ENCODE peak calls at places on chromosomes 11 and 22, in four cellular contexts. B is kidney epithelial cell, P is posterior cingulate gyrus, X is mucosa of gallbladder. E is an unnamed sample.

GRCh38 chr22:27252282-27253049 is 549.1 kb downstream of the MN1 start:
- DNase-seq in B (peak), P (no peak), X (no peak), E (no peak)

GRCh38 chr11:70078095-70078795 is at the start of gene ANO1:
- DNase-seq in B (no peak), P (no peak), X (no peak), E (no peak)

GRCh38 chr22:39083212-39084165 is 6.4 kb downstream of the APOBEC3G start:
- DNase-seq in B (no peak), P (no peak), X (no peak), E (no peak)

GRCh38 chr11:118522571-118523072 is 4.7 kb upstream of the TTC36 start:
- DNase-seq in B (no peak), P (no peak), X (no peak), E (no peak)

GRCh38 chr22:36387664-36387913 is 178 bp downstream of the MYH9 start:
- DNase-seq in B (no peak), P (no peak), X (no peak), E (no peak)

GRCh38 chr11:12079726-12080556 is 30.4 kb upstream of the MICAL2 start:
- DNase-seq in B (peak), P (no peak), X (no peak), E (no peak)

GRCh38 chr11:12156301-12157140 is 46.1 kb downstream of the MICAL2 start:
- DNase-seq in B (no peak), P (no peak), X (no peak), E (no peak)

GRCh38 chr11:133955945-133956421 is 785 bp downstream of the IGSF9B start:
- DNase-seq in B (no peak), P (no peak), X (no peak), E (no peak)

GRCh38 chr11:9772218-9772617 is 108.3 kb downstream of the SWAP70 start:
- DNase-seq in B (no peak), P (no peak), X (no peak), E (no peak)

GRCh38 chr11:112215621-112216020 is 10.6 kb upstream of the PTS start:
- DNase-seq in B (no peak), P (no peak), X (no peak), E (no peak)

GRCh38 chr22:50169774-50170341 is 673 bp upstream of the PANX2 start:
- DNase-seq in B (no peak), P (no peak), X (no peak), E (no peak)

GRCh38 chr11:95322546-95322945 is 91.5 kb upstream of the SESN3 start:
- DNase-seq in B (no peak), P (no peak), X (no peak), E (no peak)

GRCh38 chr11:15826826-15827225 is 529.5 kb downstream of the SOX6 start:
- DNase-seq in B (no peak), P (peak), X (peak), E (no peak)

GRCh38 chr11:70067591-70068341 is 10.4 kb upstream of the ANO1 start:
- DNase-seq in B (no peak), P (no peak), X (no peak), E (no peak)

GRCh38 chr22:49953027-49953679 is 7.4 kb upstream of the PIM3 start:
- DNase-seq in B (no peak), P (no peak), X (no peak), E (no peak)

GRCh38 chr11:134768463-134768862 is 356.4 kb upstream of the B3GAT1 start:
- DNase-seq in B (no peak), P (no peak), X (no peak), E (no peak)

GRCh38 chr11:130485983-130486970 is 37.8 kb downstream of the ADAMTS15 start:
- DNase-seq in B (no peak), P (no peak), X (no peak), E (no peak)

GRCh38 chr11:92211576-92212167 is 12.9 kb upstream of the FAT3 start:
- DNase-seq in B (no peak), P (peak), X (no peak), E (no peak)

GRCh38 chr22:43126506-43127165 is 16.1 kb downstream of the BIK start:
- DNase-seq in B (peak), P (no peak), X (peak), E (peak)

GRCh38 chr11:119859684-119860083 is 130.7 kb upstream of the NECTIN1 start:
- DNase-seq in B (no peak), P (no peak), X (no peak), E (no peak)

GRCh38 chr22:30574095-30574981 is at the start of gene GAL3ST1:
- DNase-seq in B (no peak), P (peak), X (peak), E (no peak)

GRCh38 chr22:30261134-30261533 is 5.5 kb downstream of the OSM start:
- DNase-seq in B (no peak), P (no peak), X (no peak), E (no peak)

GRCh38 chr11:30257058-30257457 is 26.2 kb downstream of the FSHB start:
- DNase-seq in B (no peak), P (no peak), X (no peak), E (no peak)

GRCh38 chr22:49487950-49488349 is 339.7 kb downstream of the BRD1 start:
- DNase-seq in B (no peak), P (no peak), X (no peak), E (no peak)

GRCh38 chr11:1782026-1782696 is 18.4 kb upstream of the CTSD start:
- DNase-seq in B (no peak), P (no peak), X (no peak), E (no peak)

GRCh38 chr11:96328395-96329010 is 14.5 kb downstream of the MAML2 start:
- DNase-seq in B (no peak), P (no peak), X (no peak), E (no peak)

GRCh38 chr11:68354181-68354872 is 41.9 kb downstream of the LRP5 start:
- DNase-seq in B (peak), P (no peak), X (peak), E (peak)

GRCh38 chr11:25771605-25772004 is 560.3 kb upstream of the ANO3 start:
- DNase-seq in B (no peak), P (no peak), X (no peak), E (no peak)